ENCODE peak calls at places on chromosomes 7 and 10, in ten cellular contexts. E, P, K, I, F, D, R, Q, A and N are unnamed samples.

GRCh38 chr7:40701836-40702551 is 567.2 kb downstream of the SUGCT start:
- DNase-seq in E (no peak), P (peak; percentile 37), K (no peak), I (no peak), F (no peak), D (no peak), R (no peak), Q (no peak), A (no peak), N (no peak)

GRCh38 chr7:42699415-42700178 is 212.3 kb downstream of the C7orf25 start:
- DNase-seq in E (no peak), P (no peak), K (no peak), I (no peak), F (no peak), D (peak; percentile 23), R (no peak), Q (no peak), A (no peak), N (no peak)

GRCh38 chr10:132846631-132847415 is 60.9 kb upstream of the NKX6-2 start:
- DNase-seq in E (no peak), P (no peak), K (no peak), I (no peak), F (no peak), D (no peak), R (no peak), Q (peak; percentile 9), A (no peak), N (no peak)

GRCh38 chr10:132374176-132374575 is 22.8 kb upstream of the PWWP2B start:
- DNase-seq in E (no peak), P (no peak), K (no peak), I (no peak), F (no peak), D (no peak), R (no peak), Q (no peak), A (no peak), N (no peak)

GRCh38 chr10:88731296-88731695 is 25.2 kb downstream of the LIPK start:
- DNase-seq in E (no peak), P (no peak), K (no peak), I (no peak), F (no peak), D (peak; percentile 26), R (no peak), Q (no peak), A (no peak), N (no peak)

GRCh38 chr10:75762436-75762802 is 331.0 kb downstream of the LRMDA start:
- DNase-seq in E (no peak), P (no peak), K (no peak), I (no peak), F (no peak), D (no peak), R (no peak), Q (no peak), A (no peak), N (no peak)

GRCh38 chr7:78473011-78473410 is 674.4 kb downstream of the PHTF2 start:
- DNase-seq in E (no peak), P (no peak), K (no peak), I (peak; percentile 63), F (peak; percentile 53), D (no peak), R (no peak), Q (no peak), A (no peak), N (no peak)

GRCh38 chr10:67225226-67225625 is 299.4 kb downstream of the LRRTM3 start:
- DNase-seq in E (no peak), P (no peak), K (no peak), I (no peak), F (no peak), D (no peak), R (no peak), Q (no peak), A (no peak), N (no peak)

GRCh38 chr7:43220250-43220649 is 107.8 kb downstream of the HECW1 start:
- DNase-seq in E (no peak), P (peak; percentile 74), K (no peak), I (peak; percentile 84), F (peak; percentile 44), D (peak; percentile 29), R (no peak), Q (no peak), A (peak; percentile 96), N (no peak)

GRCh38 chr10:113693348-113693747 is 13.6 kb downstream of the CASP7 start:
- DNase-seq in E (no peak), P (no peak), K (no peak), I (no peak), F (no peak), D (no peak), R (no peak), Q (no peak), A (no peak), N (no peak)

GRCh38 chr10:102235598-102235920 is 5.8 kb downstream of the PITX3 start:
- DNase-seq in E (no peak), P (peak; percentile 75), K (no peak), I (peak; percentile 18), F (no peak), D (no peak), R (no peak), Q (no peak), A (no peak), N (no peak)

GRCh38 chr7:127876393-127876792 is 154.8 kb downstream of the LRRC4 start:
- DNase-seq in E (no peak), P (peak; percentile 28), K (no peak), I (peak; percentile 69), F (peak; percentile 67), D (peak; percentile 74), R (no peak), Q (no peak), A (peak; percentile 20), N (no peak)

GRCh38 chr7:90720970-90721768 is 125.0 kb downstream of the CDK14 start:
- DNase-seq in E (peak; percentile 25), P (peak; percentile 36), K (no peak), I (peak; percentile 52), F (peak; percentile 91), D (peak; percentile 92), R (no peak), Q (peak; percentile 72), A (peak; percentile 63), N (no peak)

GRCh38 chr7:38889872-38890432 is 19.0 kb downstream of the VPS41 start:
- DNase-seq in E (no peak), P (no peak), K (no peak), I (no peak), F (no peak), D (no peak), R (no peak), Q (no peak), A (no peak), N (no peak)
- TF ChIP-seq CTCF in E (no peak), P (no peak), K (no peak), I (peak; percentile 74), F (peak; percentile 13), D (peak; percentile 33), R (no peak), Q (no peak), A (no peak), N (peak; percentile 59)

GRCh38 chr10:121460733-121461132 is 137.5 kb downstream of the FGFR2 start:
- DNase-seq in E (no peak), P (peak; percentile 72), K (no peak), I (no peak), F (no peak), D (no peak), R (no peak), Q (peak; percentile 24), A (no peak), N (no peak)

GRCh38 chr10:121459765-121460453 is 138.3 kb downstream of the FGFR2 start:
- DNase-seq in E (peak; percentile 20), P (peak; percentile 33), K (no peak), I (no peak), F (peak; percentile 29), D (no peak), R (no peak), Q (peak; percentile 67), A (no peak), N (no peak)

GRCh38 chr10:121461307-121461706 is 136.9 kb downstream of the FGFR2 start:
- DNase-seq in E (no peak), P (no peak), K (no peak), I (no peak), F (no peak), D (no peak), R (no peak), Q (no peak), A (no peak), N (no peak)

GRCh38 chr10:121457729-121458128 is 140.5 kb downstream of the FGFR2 start:
- DNase-seq in E (no peak), P (no peak), K (no peak), I (no peak), F (no peak), D (no peak), R (no peak), Q (no peak), A (no peak), N (no peak)

DNA sequence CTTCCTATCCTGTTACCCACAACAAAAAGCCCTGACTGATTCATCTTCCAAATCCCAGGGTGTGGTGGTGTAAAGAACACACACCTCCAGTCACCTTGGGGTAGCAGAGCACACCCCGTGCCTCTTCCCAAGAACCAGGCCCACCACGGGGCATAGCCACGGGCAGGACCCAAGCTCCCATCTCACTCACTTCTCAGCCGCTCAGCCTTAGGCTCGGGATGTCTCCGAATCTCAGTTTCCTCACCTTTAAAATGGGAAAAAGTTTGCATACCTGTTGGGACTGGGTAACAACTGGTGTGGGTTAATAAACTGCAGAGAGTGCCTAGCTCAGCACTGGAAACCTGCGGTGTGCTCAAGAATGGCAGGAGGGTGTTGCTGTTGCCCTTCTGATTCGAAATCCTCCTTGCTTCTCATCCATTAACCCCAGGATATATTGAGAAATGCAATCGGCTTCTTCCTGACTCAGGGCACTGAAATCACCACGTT is 138.9 kb downstream of the FGFR2 start:
- DNase-seq in E (no peak), P (peak; percentile 20), K (no peak), I (no peak), F (no peak), D (no peak), R (no peak), Q (no peak), A (no peak), N (no peak)
- TF ChIP-seq CTCF in E (no peak), P (no peak), K (no peak), I (no peak), F (no peak), D (no peak), R (no peak), Q (no peak), A (no peak), N (no peak)

DNA sequence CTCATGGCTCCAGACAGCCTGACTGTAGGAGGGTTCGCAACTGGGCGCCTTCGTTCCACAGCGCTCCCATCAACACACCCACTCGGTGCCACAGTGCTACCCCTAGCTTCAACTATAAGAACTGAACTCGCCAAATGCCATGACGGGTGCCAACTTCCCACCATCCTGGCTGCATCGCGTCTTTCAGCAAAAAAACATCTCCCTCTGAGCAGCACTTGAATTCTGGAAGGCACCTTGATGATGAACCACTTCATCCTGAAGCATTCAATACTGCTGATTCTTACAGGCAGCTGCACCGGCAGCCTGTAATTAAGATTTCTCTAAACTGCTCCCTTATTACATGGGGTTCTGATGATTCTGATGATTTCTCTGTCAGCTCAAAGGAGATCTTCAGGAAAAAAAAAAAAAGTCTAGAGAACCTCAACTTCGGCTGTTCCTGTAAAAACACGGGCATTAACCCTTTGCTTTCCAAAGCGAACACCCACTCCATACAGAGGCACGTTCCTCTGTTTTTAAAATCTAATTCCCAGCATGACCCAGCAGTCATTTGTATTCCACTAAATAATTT is 1.2 kb downstream of the CYTH3 start:
- DNase-seq in E (peak; percentile 21), P (peak; percentile 63), K (peak; percentile 23), I (peak; percentile 63), F (peak; percentile 66), D (peak; percentile 58), R (no peak), Q (peak; percentile 38), A (no peak), N (no peak)
- TF ChIP-seq CTCF in E (no peak), P (peak; percentile 41), K (no peak), I (peak; percentile 73), F (peak; percentile 54), D (peak; percentile 66), R (peak; percentile 34), Q (peak; percentile 35), A (peak; percentile 65), N (peak; percentile 26)

GRCh38 chr10:42755028-42755451 is 27.6 kb upstream of the BMS1 start:
- DNase-seq in E (no peak), P (no peak), K (no peak), I (no peak), F (no peak), D (no peak), R (no peak), Q (peak; percentile 22), A (no peak), N (no peak)
- TF ChIP-seq CTCF in E (no peak), P (no peak), K (no peak), I (no peak), F (no peak), D (no peak), R (no peak), Q (no peak), A (no peak), N (peak; percentile 26)